ENCODE peak calls at places on chromosome 5, in seven cellular contexts. L is lower leg skin, X is tibial artery, D is Caco-2, A is stomach, P is BJ, W is right atrium auricular region. Q is an unnamed sample.

GRCh38 chr5:75931175-75931574 is 152.0 kb upstream of the SV2C start:
- DNase-seq in L (no peak), X (no peak), D (no peak), A (no peak), P (no peak), W (no peak), Q (no peak)

GRCh38 chr5:141958773-141959172 is 771 bp upstream of the PCDH12 start:
- DNase-seq in P (no peak), D (no peak), X (no peak), W (peak), L (peak), A (no peak), Q (no peak)

GRCh38 chr5:115470921-115471320 is 73.7 kb downstream of the FEM1C start:
- DNase-seq in D (no peak), W (no peak), P (no peak), L (no peak), A (no peak), X (no peak), Q (no peak)

GRCh38 chr5:82365744-82366228 is 87.6 kb upstream of the RPS23 start:
- DNase-seq in D (no peak), W (no peak), L (no peak), X (no peak), A (no peak), P (no peak), Q (no peak)

GRCh38 chr5:18944771-18945170 is 1043.2 kb downstream of the CDH18 start:
- DNase-seq in X (no peak), A (no peak), W (no peak), D (no peak), P (no peak), L (no peak), Q (no peak)

GRCh38 chr5:178296066-178296465 is 63.5 kb upstream of the PHYKPL start:
- DNase-seq in X (peak), P (no peak), A (no peak), W (no peak), D (peak), L (peak), Q (no peak)

GRCh38 chr5:179112469-179113142 is 52.4 kb downstream of the ZNF354C start:
- DNase-seq in L (peak), P (no peak), D (peak), W (peak), X (no peak), A (peak), Q (no peak)

GRCh38 chr5:59158165-59158564 is 575.3 kb downstream of the RAB3C start:
- DNase-seq in L (no peak), A (no peak), D (no peak), P (no peak), X (no peak), W (no peak), Q (no peak)

GRCh38 chr5:154221371-154221896 is 30.9 kb downstream of the GALNT10 start:
- DNase-seq in D (no peak), L (no peak), A (no peak), W (peak), X (peak), P (peak), Q (peak)

GRCh38 chr5:42059291-42059690 is 134.2 kb downstream of the FBXO4 start:
- DNase-seq in L (no peak), A (no peak), D (no peak), W (no peak), X (no peak), P (no peak), Q (no peak)

GRCh38 chr5:137453476-137454080 is 45.5 kb downstream of the SPOCK1 start:
- DNase-seq in P (no peak), L (no peak), A (no peak), W (no peak), X (no peak), D (no peak), Q (peak)

GRCh38 chr5:137072376-137073174 is 426.6 kb downstream of the SPOCK1 start:
- DNase-seq in D (no peak), X (no peak), W (peak), P (no peak), L (peak), A (no peak), Q (no peak)

GRCh38 chr5:158287643-158288228 is 428.8 kb upstream of the CLINT1 start:
- DNase-seq in L (no peak), D (no peak), W (peak), X (peak), A (no peak), P (peak), Q (no peak)

GRCh38 chr5:19547640-19548039 is 440.4 kb downstream of the CDH18 start:
- DNase-seq in W (no peak), L (no peak), A (no peak), P (no peak), D (no peak), X (no peak), Q (no peak)

GRCh38 chr5:148776780-148777179 is 49.6 kb upstream of the ADRB2 start:
- DNase-seq in A (peak), L (no peak), P (peak), D (no peak), W (no peak), X (no peak), Q (no peak)

GRCh38 chr5:119343766-119344165 is 12.1 kb upstream of the TNFAIP8 start:
- DNase-seq in P (no peak), W (no peak), D (no peak), X (no peak), A (no peak), L (no peak), Q (no peak)

GRCh38 chr5:97735209-97735608 is 552.2 kb upstream of the RIOK2 start:
- DNase-seq in L (no peak), D (no peak), A (no peak), P (peak), X (no peak), W (no peak), Q (no peak)

GRCh38 chr5:106923409-106923808 is 747.3 kb downstream of the EFNA5 start:
- DNase-seq in A (no peak), L (no peak), X (no peak), W (no peak), P (no peak), D (no peak), Q (no peak)

GRCh38 chr5:176611435-176611834 is 1.5 kb upstream of the GPRIN1 start:
- DNase-seq in P (peak), A (peak), D (peak), X (peak), W (no peak), L (peak), Q (peak)

GRCh38 chr5:141838326-141839014 is 39.7 kb downstream of the PCDH1 start:
- DNase-seq in X (no peak), D (no peak), P (no peak), W (no peak), A (no peak), L (no peak), Q (no peak)

GRCh38 chr5:167014657-167015056 is 1276.8 kb upstream of the WWC1 start:
- DNase-seq in D (no peak), A (no peak), W (no peak), P (no peak), L (no peak), X (no peak), Q (no peak)

GRCh38 chr5:81233080-81233634 is at the start of gene CKMT2:
- DNase-seq in W (peak), D (no peak), P (no peak), A (peak), L (peak), X (peak), Q (no peak)

GRCh38 chr5:163917741-163918140 is 412.3 kb downstream of the MAT2B start:
- DNase-seq in D (no peak), P (no peak), X (no peak), W (no peak), L (no peak), A (no peak), Q (no peak)

GRCh38 chr5:57832873-57833272 is 350.3 kb upstream of the ACTBL2 start:
- DNase-seq in A (no peak), W (no peak), D (no peak), X (no peak), L (no peak), P (no peak), Q (no peak)

GRCh38 chr5:168885324-168886120 is 306.4 kb upstream of the PANK3 start:
- DNase-seq in L (no peak), X (no peak), A (no peak), W (peak), P (no peak), D (no peak), Q (no peak)

GRCh38 chr5:172421-172820 is 18.9 kb upstream of the LRRC14B start:
- DNase-seq in W (no peak), X (peak), A (no peak), L (peak), P (no peak), D (no peak), Q (no peak)

GRCh38 chr5:109739741-109740140 is 50.0 kb downstream of the MAN2A1 start:
- DNase-seq in L (no peak), W (no peak), P (no peak), A (no peak), D (no peak), X (no peak), Q (no peak)

GRCh38 chr5:61304611-61305369 is 27.3 kb upstream of the ZSWIM6 start:
- DNase-seq in L (no peak), A (peak), D (peak), W (no peak), X (no peak), P (no peak), Q (no peak)

GRCh38 chr5:169474226-169474625 is 109.3 kb upstream of the SPDL1 start:
- DNase-seq in X (no peak), A (no peak), W (no peak), L (no peak), P (no peak), D (no peak), Q (no peak)

GRCh38 chr5:38790891-38791290 is 54.9 kb upstream of the OSMR start:
- DNase-seq in L (no peak), X (no peak), W (no peak), D (no peak), P (no peak), A (no peak), Q (no peak)
- H3K4me3 ChIP-seq in L (no peak), X (no peak), W (no peak), D (no peak), P (no peak), A (no peak), Q (no peak)

GRCh38 chr5:111074244-111074643 is 2.7 kb downstream of the TSLP start:
- DNase-seq in P (no peak), A (no peak), W (no peak), D (no peak), X (no peak), L (no peak), Q (no peak)
- H3K4me3 ChIP-seq in P (no peak), A (peak), W (peak), D (no peak), X (no peak), L (no peak), Q (peak)

GRCh38 chr5:6869677-6870076 is 156.4 kb downstream of the TENT4A start:
- DNase-seq in D (no peak), W (no peak), X (no peak), P (no peak), L (no peak), A (no peak), Q (no peak)
- H3K4me3 ChIP-seq in D (no peak), W (no peak), X (no peak), P (no peak), L (no peak), A (no peak), Q (no peak)

DNA sequence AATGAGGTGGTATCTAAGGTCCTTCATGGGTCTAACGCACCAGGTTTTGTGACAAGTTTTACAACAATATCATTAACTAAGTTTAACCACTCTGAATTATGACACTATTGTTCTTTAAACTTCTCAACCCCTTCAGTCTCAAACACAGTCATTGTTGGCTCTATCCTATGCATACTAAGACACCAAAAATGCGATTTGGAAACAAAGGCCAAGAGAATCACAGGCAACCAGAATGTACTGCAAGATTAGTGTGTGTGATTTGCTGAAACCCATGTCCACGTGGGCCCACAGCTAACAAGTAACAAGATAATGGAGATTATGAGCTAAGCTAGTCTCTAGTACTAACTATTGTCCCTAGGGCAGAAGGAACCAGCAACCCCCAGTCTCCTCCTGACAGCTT is 142.2 kb upstream of the RANBP3L start:
- DNase-seq in P (no peak), X (no peak), W (no peak), L (no peak), D (no peak), A (no peak), Q (no peak)
- H3K4me3 ChIP-seq in P (no peak), X (no peak), W (no peak), L (no peak), D (no peak), A (no peak), Q (no peak)

DNA sequence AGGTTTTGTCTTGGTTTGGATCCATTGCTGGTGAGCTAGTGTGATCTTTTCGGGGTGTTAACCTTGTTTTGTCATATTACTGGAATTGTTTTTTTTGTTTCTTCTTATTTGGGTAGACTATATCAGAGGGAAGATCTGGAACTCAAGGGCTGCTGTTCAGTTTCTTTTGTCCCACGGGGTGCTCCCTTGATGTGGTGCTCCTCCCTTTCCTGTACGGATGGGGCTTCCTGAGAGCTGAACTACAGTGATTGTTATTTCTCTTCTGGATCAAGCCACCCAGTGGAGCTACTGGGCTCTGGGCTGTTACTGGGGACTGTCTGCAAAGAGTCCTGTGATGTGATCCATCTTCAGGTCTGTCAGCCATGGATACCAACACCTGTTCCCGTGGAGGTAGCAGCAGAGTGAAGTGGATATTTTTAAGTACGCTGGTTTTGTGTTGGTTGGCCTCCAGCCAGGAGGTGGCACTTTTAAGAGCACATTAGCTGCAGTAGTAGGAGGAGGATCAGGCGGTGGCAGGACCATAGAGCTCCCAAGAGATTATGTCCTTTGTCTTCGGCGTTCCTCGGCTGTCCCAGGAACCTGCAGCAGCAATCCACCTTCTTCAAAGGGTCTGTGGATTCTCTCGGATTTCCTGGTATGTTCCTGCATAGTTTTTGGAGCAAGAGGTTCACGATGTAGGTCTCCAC is 27.2 kb downstream of the SCAMP1 start:
- DNase-seq in D (no peak), W (no peak), A (no peak), L (no peak), P (no peak), X (no peak), Q (peak)
- H3K4me3 ChIP-seq in D (no peak), W (no peak), A (no peak), L (no peak), P (no peak), X (no peak), Q (no peak)

GRCh38 chr5:27639005-27639612 is 600.7 kb upstream of the CDH9 start:
- DNase-seq in X (no peak), P (no peak), W (no peak), D (no peak), L (no peak), A (no peak), Q (no peak)
- H3K4me3 ChIP-seq in X (no peak), P (no peak), W (no peak), D (no peak), L (no peak), A (no peak), Q (no peak)

DNA sequence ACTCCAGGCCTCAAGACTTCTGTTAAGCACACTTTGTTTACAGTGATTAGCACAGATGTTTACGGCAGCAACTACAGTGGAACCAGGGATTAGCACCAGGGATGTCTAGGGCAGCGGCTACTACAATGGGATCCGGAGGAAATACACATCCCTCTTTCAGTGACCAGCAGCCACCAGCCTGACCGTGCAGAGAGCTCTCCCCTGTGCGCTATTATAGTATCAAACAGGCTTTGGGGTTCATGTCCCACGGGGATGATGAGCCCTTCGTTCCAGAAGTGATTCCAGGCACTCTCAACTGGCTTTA is 21.5 kb downstream of the GFPT2 start:
- DNase-seq in A (no peak), L (no peak), P (no peak), W (no peak), X (no peak), D (no peak), Q (no peak)
- H3K4me3 ChIP-seq in A (no peak), L (no peak), P (no peak), W (no peak), X (no peak), D (no peak), Q (no peak)

DNA sequence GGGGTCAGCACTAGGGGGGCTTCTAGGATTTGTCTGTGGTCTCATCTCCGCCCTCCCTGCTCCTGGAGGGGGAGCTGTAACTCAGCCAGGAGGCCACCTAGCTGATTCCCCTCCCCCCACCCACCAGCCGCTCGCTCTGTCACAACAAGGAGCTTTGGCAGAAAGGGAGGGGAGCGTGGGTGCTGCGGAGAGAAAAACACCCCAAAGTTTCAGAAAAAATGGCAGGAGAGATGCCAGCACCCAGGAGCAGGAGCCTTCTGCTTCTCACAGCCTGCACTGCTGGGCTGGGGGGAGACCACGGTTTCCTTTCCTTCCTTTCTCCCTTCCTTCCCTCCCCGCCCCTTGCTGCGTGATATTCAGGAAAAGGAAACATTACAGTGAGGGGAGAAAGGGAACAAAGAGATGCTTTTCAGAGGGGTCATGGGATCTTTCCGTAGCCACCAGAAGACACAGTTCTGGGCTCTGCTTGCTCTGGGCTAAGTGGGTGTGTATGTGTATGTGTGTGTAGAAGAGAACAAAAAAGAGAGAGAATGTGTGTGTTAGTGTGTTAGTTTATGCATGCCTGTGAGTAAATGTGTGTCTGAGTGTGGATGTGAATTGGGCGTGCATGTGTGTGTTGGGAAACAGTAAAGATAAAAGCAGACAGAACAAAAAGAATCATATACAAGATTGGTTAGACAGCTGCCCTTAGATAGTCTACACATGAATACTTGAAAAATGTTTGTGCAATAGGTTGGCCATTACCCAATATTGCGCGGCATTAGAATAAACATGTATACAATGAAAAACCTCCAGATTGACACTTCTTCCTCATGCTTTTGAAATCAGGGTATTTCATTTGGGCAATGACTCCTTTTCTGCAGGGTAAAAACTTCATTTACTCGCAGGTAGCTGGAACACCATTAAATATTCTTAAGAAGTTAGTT is 36.4 kb upstream of the HSPA9 start:
- DNase-seq in A (no peak), L (no peak), D (no peak), X (no peak), P (no peak), W (no peak), Q (no peak)
- H3K4me3 ChIP-seq in A (peak), L (no peak), D (no peak), X (no peak), P (peak), W (peak), Q (peak)

DNA sequence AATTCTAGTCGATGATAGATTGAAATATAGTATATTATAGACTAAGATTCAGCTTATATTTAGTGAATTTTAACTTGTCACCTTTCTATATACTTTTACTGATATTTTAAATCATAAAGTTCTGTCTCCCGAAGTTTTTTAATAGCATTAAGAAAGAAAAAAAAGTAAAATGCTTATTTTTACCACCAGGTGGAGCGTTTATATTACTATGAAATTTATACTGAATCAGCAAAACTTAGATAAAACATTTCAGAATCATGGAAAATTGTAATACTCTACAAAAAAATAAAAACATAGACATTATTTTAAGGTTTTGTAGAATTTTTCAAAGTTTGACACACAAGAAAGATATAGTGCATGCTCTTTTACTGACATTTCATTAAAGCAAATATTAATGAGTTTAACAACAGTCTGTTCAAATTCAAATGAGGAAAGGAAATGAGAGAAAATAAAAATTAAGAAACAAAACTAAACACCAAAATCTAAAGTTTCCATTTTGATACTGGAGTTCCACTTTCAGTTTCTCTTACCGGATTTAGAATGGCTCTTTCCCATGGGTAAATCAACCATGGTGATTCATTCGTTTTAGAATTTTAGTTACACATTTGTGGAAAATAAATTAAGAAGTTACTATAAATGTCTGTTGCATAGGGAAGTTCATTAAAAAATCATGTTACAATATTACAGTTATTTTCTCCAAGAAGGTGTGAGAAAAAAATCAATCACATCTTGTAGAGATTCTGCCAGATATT is 1035.3 kb downstream of the CDH12 start:
- DNase-seq in A (no peak), W (no peak), P (no peak), D (no peak), L (no peak), X (no peak), Q (no peak)
- H3K4me3 ChIP-seq in A (no peak), W (no peak), P (no peak), D (no peak), L (no peak), X (no peak), Q (no peak)

Q was measured in Jurkat, Clone E6-1.